ENCODE peak calls at places on chromosomes 1 and 21, in seven cellular contexts. E, T, P, V, U, W and R are unnamed samples.

GRCh38 chr1:236868625-236869467 is 73.8 kb downstream of the MTR start:
- DNase-seq in T (no peak), P (peak; percentile 49), V (no peak), U (peak; percentile 52), E (no peak), W (no peak), R (peak; percentile 44)

GRCh38 chr1:228487336-228488106 is at the start of gene RNF187:
- DNase-seq in P (no peak), E (peak; percentile 55), V (no peak), T (no peak), U (no peak), W (peak; percentile 86), R (no peak)

GRCh38 chr1:40394456-40395172 is 21.1 kb downstream of the SMAP2 start:
- DNase-seq in P (no peak), E (no peak), W (no peak), U (peak; percentile 51), T (no peak), V (no peak), R (no peak)

GRCh38 chr1:39842726-39843305 is 40.5 kb downstream of the TRIT1 start:
- DNase-seq in P (no peak), U (no peak), W (no peak), V (no peak), T (peak; percentile 11), E (no peak), R (no peak)

GRCh38 chr1:169115891-169116585 is 9.5 kb downstream of the ATP1B1 start:
- DNase-seq in U (peak; percentile 47), P (peak; percentile 69), V (no peak), T (no peak), W (peak; percentile 53), E (no peak), R (no peak)

GRCh38 chr1:189434461-189434860 is 1043.2 kb downstream of the BRINP3 start:
- DNase-seq in E (no peak), P (no peak), U (no peak), V (no peak), W (no peak), T (no peak), R (no peak)

GRCh38 chr1:170692866-170693575 is 29.1 kb downstream of the PRRX1 start:
- DNase-seq in E (no peak), T (no peak), U (peak; percentile 78), W (no peak), V (no peak), P (peak; percentile 48), R (no peak)

GRCh38 chr1:225879521-225880209 is 2.5 kb downstream of the TMEM63A start:
- DNase-seq in V (no peak), P (no peak), U (no peak), E (no peak), W (no peak), T (peak; percentile 41), R (no peak)

GRCh38 chr21:18384771-18385170 is 18.8 kb downstream of the TMPRSS15 start:
- DNase-seq in T (no peak), U (no peak), W (no peak), V (peak; percentile 34), E (no peak), P (peak; percentile 21), R (no peak)

GRCh38 chr1:110060034-110060661 is 10.3 kb downstream of the ALX3 start:
- DNase-seq in V (peak; percentile 1), P (peak; percentile 16), E (no peak), U (no peak), T (no peak), W (peak; percentile 66), R (no peak)

GRCh38 chr1:116508984-116509980 is 61.5 kb downstream of the CD58 start:
- DNase-seq in T (no peak), U (peak; percentile 81), E (no peak), V (no peak), W (peak; percentile 74), P (peak; percentile 94), R (no peak)

GRCh38 chr1:7932524-7933149 is 8.0 kb downstream of the TNFRSF9 start:
- DNase-seq in V (no peak), T (no peak), P (no peak), U (no peak), E (no peak), W (no peak), R (no peak)

GRCh38 chr1:153483776-153484175 is 23.3 kb upstream of the S100A7 start:
- DNase-seq in T (no peak), U (no peak), E (no peak), P (no peak), V (peak; percentile 81), W (no peak), R (no peak)